ENCODE peak calls at places on chromosome 1, in five cellular contexts. C is tibial nerve, M is colonic mucosa, D is AG04450, X is IMR-90. Y is an unnamed sample.

GRCh38 chr1:30049748-30050147 is 673.6 kb downstream of the MATN1 start:
- DNase-seq in X (no peak), M (no peak), D (no peak), C (no peak), Y (no peak)

GRCh38 chr1:38119000-38119399 is 72.4 kb upstream of the POU3F1 start:
- DNase-seq in X (no peak), C (no peak), D (no peak), M (no peak), Y (no peak)

GRCh38 chr1:177137814-177138213 is 26.7 kb downstream of the ASTN1 start:
- DNase-seq in C (no peak), D (no peak), M (no peak), X (no peak), Y (no peak)

GRCh38 chr1:37474051-37474696 is at the start of gene ZC3H12A:
- DNase-seq in D (peak), X (peak), M (peak), C (peak), Y (peak)

GRCh38 chr1:243471754-243472725 is 216.2 kb downstream of the SDCCAG8 start:
- DNase-seq in X (peak), M (no peak), D (no peak), C (no peak), Y (no peak)

GRCh38 chr1:90417139-90417538 is 300.0 kb downstream of the BARHL2 start:
- DNase-seq in M (no peak), X (no peak), D (no peak), C (no peak), Y (no peak)

GRCh38 chr1:94553323-94553730 is 11.8 kb upstream of the F3 start:
- DNase-seq in C (no peak), D (no peak), M (no peak), X (peak), Y (no peak)

GRCh38 chr1:198197285-198197684 is 40.5 kb downstream of the NEK7 start:
- DNase-seq in C (no peak), X (no peak), M (no peak), D (no peak), Y (no peak)

GRCh38 chr1:14713077-14713476 is 114.6 kb downstream of the KAZN start:
- DNase-seq in C (no peak), M (no peak), X (no peak), D (no peak), Y (no peak)

GRCh38 chr1:2556277-2557145 is at the start of gene TNFRSF14:
- DNase-seq in D (no peak), C (peak), X (peak), M (peak), Y (no peak)

GRCh38 chr1:218345673-218346390 is 696 bp downstream of the TGFB2 start:
- DNase-seq in C (no peak), M (peak), D (no peak), X (peak), Y (peak)

GRCh38 chr1:186682721-186683120 is 2.5 kb upstream of the PTGS2 start:
- DNase-seq in X (peak), D (no peak), C (no peak), M (no peak), Y (no peak)

GRCh38 chr1:84368441-84368840 is 29.8 kb upstream of the DNASE2B start:
- DNase-seq in C (no peak), D (no peak), M (no peak), X (no peak), Y (no peak)

DNA sequence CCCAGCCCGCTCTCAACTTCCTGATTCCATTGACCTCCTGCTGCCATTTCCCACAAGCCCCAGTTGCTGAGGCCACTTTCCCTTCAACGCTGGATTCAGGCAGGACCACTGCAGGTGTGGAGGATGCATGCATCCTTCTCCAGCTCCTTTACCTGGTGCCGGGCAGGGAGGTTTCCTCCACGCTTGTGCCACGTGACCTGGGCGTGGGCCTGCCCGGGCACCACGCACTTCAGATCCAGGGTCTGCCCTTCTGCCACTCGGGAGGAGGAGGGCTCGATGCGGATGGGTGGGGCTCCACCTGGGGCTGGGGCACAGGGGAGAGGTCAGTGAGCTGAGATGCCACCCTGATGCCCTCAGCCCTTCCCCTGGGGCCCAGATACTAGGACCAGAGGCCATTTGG is 31.9 kb downstream of the LDLRAD2 start:
- DNase-seq in X (no peak), M (no peak), D (no peak), C (no peak), Y (no peak)
- H3K27ac ChIP-seq in X (no peak), M (no peak), D (no peak), C (no peak), Y (no peak)

DNA sequence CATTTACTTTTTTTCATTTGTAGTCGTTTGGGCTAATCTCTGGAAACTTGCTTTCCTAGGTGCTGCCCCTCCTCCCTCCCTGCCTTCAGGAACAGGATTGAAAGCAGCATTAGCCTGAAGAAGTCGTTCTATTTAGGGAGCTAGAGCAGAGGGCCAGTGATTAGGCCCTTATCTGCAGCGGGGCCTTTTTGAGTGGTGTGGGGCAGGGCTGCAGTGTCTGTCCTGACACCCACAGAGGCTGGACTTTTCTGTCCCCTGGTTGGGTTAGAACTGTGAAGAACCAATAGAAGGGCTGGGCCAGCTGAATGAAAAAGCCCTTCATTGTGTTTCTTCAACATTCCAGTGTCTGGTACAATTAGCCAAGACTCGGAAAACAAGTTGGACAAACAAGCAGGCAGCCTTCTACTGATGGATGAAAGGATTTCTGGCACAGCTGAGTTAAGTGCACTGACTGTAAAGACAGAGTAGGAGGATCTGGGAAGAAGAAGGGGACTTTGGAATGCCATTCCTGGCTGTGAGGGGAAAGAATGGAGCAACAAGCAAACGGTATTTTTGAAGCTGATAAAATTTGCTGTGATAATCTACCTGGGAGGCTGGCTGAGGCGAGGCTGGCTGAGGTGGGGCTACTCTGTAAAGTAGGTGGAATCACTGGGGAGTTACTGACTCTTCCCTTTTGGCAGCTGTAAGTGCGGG is 9.7 kb downstream of the MACF1 start:
- DNase-seq in D (no peak), X (no peak), C (no peak), M (no peak), Y (no peak)
- H3K27ac ChIP-seq in D (peak), X (peak), C (peak), M (no peak), Y (peak)

GRCh38 chr1:20786310-20787099 is 602 bp downstream of the HP1BP3 start:
- DNase-seq in D (peak), X (peak), M (peak), C (peak), Y (peak)

GRCh38 chr1:20787100-20787774 is at the start of gene HP1BP3:
- DNase-seq in C (peak), D (peak), X (peak), M (peak), Y (peak)

GRCh38 chr1:20790785-20791184 is 3.7 kb upstream of the HP1BP3 start:
- DNase-seq in M (no peak), C (no peak), X (no peak), D (no peak), Y (no peak)

GRCh38 chr1:20787775-20788488 is 825 bp upstream of the HP1BP3 start:
- DNase-seq in M (peak), D (no peak), X (peak), C (no peak), Y (no peak)

GRCh38 chr1:20788489-20788795 is 1.3 kb upstream of the HP1BP3 start:
- DNase-seq in C (no peak), X (no peak), D (no peak), M (no peak), Y (no peak)
- H3K27ac ChIP-seq in C (peak), X (peak), D (peak), M (peak), Y (no peak)

DNA sequence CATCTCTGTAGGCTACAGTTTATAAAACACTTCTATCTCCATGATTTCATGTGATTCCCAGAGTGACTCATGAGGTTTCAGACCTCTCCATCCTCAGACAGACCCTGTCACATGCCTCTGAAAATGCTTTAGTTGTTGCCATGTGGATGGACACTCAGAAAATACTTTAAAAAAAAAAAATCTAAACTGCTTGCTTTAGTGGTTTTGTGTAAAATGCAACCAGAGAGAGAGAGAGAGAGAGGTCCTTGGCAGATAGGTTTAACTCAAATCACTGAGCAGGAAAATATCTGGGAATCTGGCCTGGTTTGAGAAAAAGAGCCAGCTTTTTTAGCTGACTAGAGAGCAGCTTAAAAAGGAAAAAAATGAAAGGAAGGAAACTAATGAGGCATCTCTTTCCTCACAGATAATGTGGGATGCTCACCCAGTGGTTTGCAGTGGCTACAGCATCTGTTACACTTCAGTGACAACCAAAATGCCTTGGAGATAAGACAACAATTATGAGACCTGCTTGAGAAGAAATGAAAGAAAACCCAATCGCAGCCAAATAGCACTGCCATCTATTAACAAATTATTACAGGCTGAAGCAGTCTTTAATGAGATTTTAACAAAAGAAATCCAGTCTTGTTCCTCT is 54.6 kb upstream of the SYT14 start:
- DNase-seq in M (no peak), D (peak), C (no peak), X (peak), Y (peak)
- H3K27ac ChIP-seq in M (no peak), D (peak), C (peak), X (peak), Y (peak)

GRCh38 chr1:25072461-25072860 is 142.4 kb upstream of the RUNX3 start:
- DNase-seq in C (no peak), D (no peak), M (no peak), X (no peak), Y (no peak)
- H3K27ac ChIP-seq in C (no peak), D (no peak), M (no peak), X (no peak), Y (no peak)

GRCh38 chr1:12602633-12603024 is 15.4 kb downstream of the DHRS3 start:
- DNase-seq in M (peak), D (no peak), C (no peak), X (no peak), Y (no peak)
- H3K27ac ChIP-seq in M (no peak), D (no peak), C (peak), X (no peak), Y (no peak)

Y was measured in dorsolateral prefrontal cortex.